ENCODE peak calls at places on chromosomes 7 and 10, in four cellular contexts. W is HepG2, Q is PC-9, O is HFFc6. V is an unnamed sample.

GRCh38 chr7:30933124-30933893 is 21.7 kb downstream of the AQP1 start:
- DNase-seq in O (no peak), W (no peak), Q (no peak), V (no peak)

GRCh38 chr7:114832906-114833595 is 88.8 kb upstream of the MDFIC start:
- DNase-seq in Q (no peak), W (no peak), O (no peak), V (no peak)

GRCh38 chr10:33157108-33157507 is 177.4 kb downstream of the NRP1 start:
- DNase-seq in Q (no peak), O (peak; percentile 33), W (no peak), V (no peak)

GRCh38 chr7:65441010-65441409 is 67.4 kb downstream of the ZNF92 start:
- DNase-seq in O (peak; percentile 66), Q (no peak), W (no peak), V (no peak)

GRCh38 chr10:9878429-9878828 is 1139.2 kb upstream of the CELF2 start:
- DNase-seq in O (no peak), Q (no peak), W (no peak), V (no peak)

GRCh38 chr7:105885386-105886111 is 9.2 kb upstream of the ATXN7L1 start:
- DNase-seq in O (no peak), W (no peak), Q (no peak), V (no peak)

GRCh38 chr10:58721781-58722180 is 209.1 kb downstream of the BICC1 start:
- DNase-seq in O (no peak), W (no peak), Q (no peak), V (no peak)

GRCh38 chr7:20607216-20607615 is 8.3 kb upstream of the ABCB5 start:
- DNase-seq in O (no peak), Q (no peak), W (no peak), V (no peak)

GRCh38 chr7:51647486-51647885 is 330.9 kb upstream of the COBL start:
- DNase-seq in W (no peak), Q (no peak), O (no peak), V (no peak)

GRCh38 chr10:1290071-1290471 is 233.9 kb downstream of the WDR37 start:
- DNase-seq in W (no peak), Q (no peak), O (no peak), V (no peak)

GRCh38 chr7:22420973-22421635 is 64.2 kb upstream of the RAPGEF5 start:
- DNase-seq in O (no peak), W (no peak), Q (no peak), V (no peak)

GRCh38 chr7:47792521-47793121 is 155.6 kb downstream of the PKD1L1 start:
- DNase-seq in O (peak; percentile 25), W (no peak), Q (no peak), V (no peak)

GRCh38 chr10:63266337-63267327 is 133.5 kb downstream of the NRBF2 start:
- DNase-seq in O (no peak), W (no peak), Q (no peak), V (no peak)

GRCh38 chr10:109343293-109343692 is 580.0 kb downstream of the XPNPEP1 start:
- DNase-seq in O (peak; percentile 11), Q (peak; percentile 34), W (no peak), V (no peak)

GRCh38 chr7:129903935-129904334 is 48.8 kb downstream of the UBE2H start:
- DNase-seq in Q (no peak), O (no peak), W (no peak), V (no peak)

GRCh38 chr10:15824498-15824897 is 35.8 kb downstream of the MINDY3 start:
- DNase-seq in Q (no peak), W (no peak), O (peak; percentile 17), V (no peak)

GRCh38 chr7:45153238-45153637 is 4.4 kb upstream of the RAMP3 start:
- DNase-seq in W (no peak), Q (no peak), O (no peak), V (no peak)

GRCh38 chr10:43928425-43928968 is 279.8 kb upstream of the ZNF32 start:
- DNase-seq in W (no peak), Q (no peak), O (no peak), V (no peak)

GRCh38 chr10:33899578-33900531 is 565.4 kb upstream of the NRP1 start:
- DNase-seq in O (no peak), W (peak; percentile 55), Q (peak; percentile 70), V (no peak)

GRCh38 chr10:17113889-17114288 is 15.7 kb downstream of the CUBN start:
- DNase-seq in W (no peak), O (peak; percentile 31), Q (no peak), V (no peak)

GRCh38 chr7:36549003-36549402 is 159.3 kb downstream of the ANLN start:
- DNase-seq in W (no peak), O (no peak), Q (no peak), V (no peak)

GRCh38 chr10:28137907-28138880 is 139.3 kb upstream of the ODAD2 start:
- DNase-seq in Q (no peak), W (no peak), O (peak; percentile 93), V (no peak)

GRCh38 chr7:3083350-3083749 is 39.7 kb upstream of the CARD11 start:
- DNase-seq in W (no peak), Q (peak; percentile 18), O (no peak), V (no peak)

GRCh38 chr7:136869006-136869961 is 832 bp downstream of the CHRM2 start:
- DNase-seq in O (no peak), W (no peak), Q (no peak), V (peak; percentile 19)

GRCh38 chr7:76507723-76508406 is 2.5 kb upstream of the UPK3B start:
- DNase-seq in O (no peak), W (no peak), Q (peak; percentile 35), V (no peak)

GRCh38 chr10:104209575-104210198 is 22.5 kb downstream of the CFAP43 start:
- DNase-seq in Q (no peak), O (peak; percentile 10), W (peak; percentile 27), V (no peak)

GRCh38 chr7:1787241-1787640 is 117.2 kb downstream of the ELFN1 start:
- DNase-seq in Q (no peak), W (no peak), O (no peak), V (peak; percentile 24)
- TF ChIP-seq CTCF in Q (no peak), W (peak; percentile 45), O (no peak), V (no peak)

GRCh38 chr7:34281260-34281659 is 375.9 kb downstream of the BMPER start:
- DNase-seq in W (peak; percentile 13), Q (no peak), O (no peak), V (no peak)
- TF ChIP-seq CTCF in W (peak; percentile 40), Q (peak; percentile 50), O (peak; percentile 71), V (no peak)

DNA sequence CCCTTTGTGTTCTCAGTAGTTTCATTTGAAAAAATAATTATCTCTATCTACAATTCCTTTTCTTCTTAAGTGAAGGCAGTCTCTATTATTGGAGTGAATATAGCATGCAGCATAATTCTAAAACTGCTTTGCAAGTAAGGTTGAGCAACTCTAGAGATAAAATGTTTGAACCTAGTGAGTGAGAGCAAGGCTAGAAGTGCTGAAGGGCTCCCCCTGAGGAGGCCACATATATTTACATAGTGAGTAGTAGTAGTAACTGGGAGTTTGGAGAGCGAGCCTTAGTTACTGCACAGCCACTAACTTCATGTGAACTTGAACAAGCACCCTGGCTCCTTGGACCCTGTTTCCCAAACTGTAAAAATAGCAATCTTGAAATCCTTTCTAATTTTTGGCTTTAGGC is 141.5 kb upstream of the DKK1 start:
- DNase-seq in W (no peak), O (no peak), Q (peak; percentile 37), V (no peak)
- TF ChIP-seq CTCF in W (no peak), O (peak; percentile 32), Q (no peak), V (no peak)

GRCh38 chr10:122055252-122055651 is 66.3 kb downstream of the TACC2 start:
- DNase-seq in Q (no peak), O (no peak), W (peak; percentile 49), V (no peak)

GRCh38 chr10:122052702-122053101 is 63.7 kb downstream of the TACC2 start:
- DNase-seq in O (no peak), W (no peak), Q (no peak), V (no peak)

GRCh38 chr10:122056431-122057094 is 67.6 kb downstream of the TACC2 start:
- DNase-seq in W (peak; percentile 85), Q (peak; percentile 85), O (no peak), V (no peak)

GRCh38 chr10:122053314-122053713 is 64.4 kb downstream of the TACC2 start:
- DNase-seq in Q (no peak), O (no peak), W (no peak), V (no peak)

GRCh38 chr10:122054046-122055025 is 65.4 kb downstream of the TACC2 start:
- DNase-seq in Q (peak; percentile 40), W (peak; percentile 84), O (peak; percentile 54), V (no peak)
- TF ChIP-seq CTCF in Q (peak; percentile 80), W (peak; percentile 82), O (peak; percentile 92), V (peak; percentile 44)

GRCh38 chr10:4028838-4029583 is 244.0 kb upstream of the KLF6 start:
- DNase-seq in W (no peak), O (no peak), Q (no peak), V (no peak)
- TF ChIP-seq CTCF in W (no peak), O (no peak), Q (no peak), V (no peak)

GRCh38 chr7:121623130-121623872 is 227.2 kb upstream of the FAM3C start:
- DNase-seq in W (no peak), O (no peak), Q (no peak), V (no peak)
- TF ChIP-seq CTCF in W (no peak), O (no peak), Q (no peak), V (no peak)

GRCh38 chr10:60162631-60163030 is 227.0 kb downstream of the ANK3 start:
- DNase-seq in W (no peak), Q (no peak), O (no peak), V (no peak)
- TF ChIP-seq CTCF in W (no peak), Q (no peak), O (no peak), V (no peak)

GRCh38 chr7:24982917-24983316 is 2.9 kb upstream of the OSBPL3 start:
- DNase-seq in W (peak; percentile 35), O (no peak), Q (peak; percentile 35), V (no peak)
- TF ChIP-seq CTCF in W (peak; percentile 50), O (peak; percentile 74), Q (peak; percentile 53), V (no peak)

GRCh38 chr10:77907900-77908717 is 18.4 kb downstream of the DLG5 start:
- DNase-seq in O (no peak), Q (no peak), W (peak; percentile 65), V (no peak)
- TF ChIP-seq CTCF in O (no peak), Q (peak; percentile 47), W (peak; percentile 79), V (no peak)

GRCh38 chr7:112411186-112411795 is 39.0 kb upstream of the IFRD1 start:
- DNase-seq in Q (no peak), O (peak; percentile 20), W (peak; percentile 31), V (no peak)
- TF ChIP-seq CTCF in Q (peak; percentile 53), O (peak; percentile 74), W (peak; percentile 74), V (peak; percentile 37)

V was measured in mesothelial cell of epicardium.